ENCODE peak calls at places on chromosomes 11 and 22, in ten cellular contexts. E is Peyer's patch, N is kidney, A is astrocyte of the cerebellum, B is PC-9, H is HFFc6, Z is GM12865, G is GM10248, P is NB4, L is thoracic aorta. Y is an unnamed sample.

GRCh38 chr22:40441761-40442364 is 71.5 kb downstream of the SGSM3 start:
- DNase-seq in G (no peak), B (no peak), N (no peak), A (no peak), P (no peak), Z (no peak), H (no peak), L (no peak), E (no peak), Y (no peak)

GRCh38 chr11:86710936-86711335 is 38.5 kb upstream of the ME3 start:
- DNase-seq in A (no peak), P (no peak), H (no peak), G (no peak), N (no peak), L (no peak), B (peak), Z (no peak), E (no peak), Y (no peak)

GRCh38 chr22:50303848-50304527 is 3.5 kb downstream of the PLXNB2 start:
- DNase-seq in B (peak), N (peak), L (no peak), A (no peak), G (peak), E (peak), P (peak), H (peak), Z (no peak), Y (no peak)

GRCh38 chr11:126459691-126460404 is 104.4 kb downstream of the ST3GAL4 start:
- DNase-seq in E (no peak), Z (no peak), A (no peak), H (no peak), B (no peak), N (no peak), P (no peak), L (no peak), G (no peak), Y (no peak)

GRCh38 chr22:27754247-27754887 is 47.2 kb downstream of the MN1 start:
- DNase-seq in N (no peak), A (peak), E (no peak), H (no peak), Z (no peak), G (no peak), P (no peak), L (no peak), B (no peak), Y (no peak)

GRCh38 chr11:8043756-8044155 is 37.3 kb upstream of the TUB start:
- DNase-seq in G (no peak), A (no peak), Z (no peak), H (no peak), P (no peak), B (no peak), E (no peak), L (no peak), N (no peak), Y (no peak)

GRCh38 chr11:45646275-45646970 is 19.0 kb downstream of the CHST1 start:
- DNase-seq in B (no peak), E (no peak), G (no peak), P (no peak), H (peak), A (no peak), L (no peak), Z (peak), N (no peak), Y (no peak)

GRCh38 chr11:7251836-7252682 is at the start of gene SYT9:
- DNase-seq in A (no peak), L (no peak), G (peak), N (peak), H (no peak), P (no peak), B (no peak), E (peak), Z (peak), Y (no peak)

GRCh38 chr11:79263001-79263400 is 177.8 kb downstream of the TENM4 start:
- DNase-seq in G (no peak), L (no peak), H (no peak), B (no peak), N (no peak), P (no peak), E (no peak), Z (no peak), A (peak), Y (no peak)

GRCh38 chr11:38937709-38938108 is 2339.7 kb upstream of the RAG2 start:
- DNase-seq in H (no peak), B (no peak), A (no peak), Z (no peak), L (no peak), P (no peak), G (no peak), E (no peak), N (no peak), Y (no peak)

GRCh38 chr11:131418214-131418613 is 47.8 kb downstream of the NTM start:
- DNase-seq in L (no peak), A (no peak), P (no peak), N (no peak), G (no peak), Z (no peak), E (no peak), H (no peak), B (no peak), Y (no peak)

GRCh38 chr11:71991494-71991893 is 7.2 kb upstream of the IL18BP start:
- DNase-seq in P (peak), Z (peak), B (no peak), A (no peak), E (no peak), G (peak), L (no peak), H (no peak), N (no peak), Y (no peak)

GRCh38 chr22:44033287-44033686 is 9.2 kb downstream of the PARVB start:
- DNase-seq in B (no peak), H (no peak), G (no peak), E (no peak), Z (no peak), A (no peak), L (no peak), P (no peak), N (no peak), Y (no peak)

GRCh38 chr11:83287631-83288030 is 1.5 kb upstream of the CCDC90B start:
- DNase-seq in L (no peak), N (no peak), G (no peak), A (no peak), E (peak), B (no peak), H (no peak), Z (peak), P (no peak), Y (no peak)

GRCh38 chr22:31449521-31449920 is 40.1 kb downstream of the EIF4ENIF1 start:
- DNase-seq in N (no peak), B (no peak), Z (no peak), H (no peak), E (no peak), A (no peak), P (no peak), G (no peak), L (no peak), Y (no peak)

GRCh38 chr22:42243802-42244060 is 26.7 kb downstream of the TCF20 start:
- DNase-seq in N (no peak), G (no peak), A (no peak), P (no peak), Z (no peak), H (no peak), L (no peak), E (no peak), B (no peak), Y (no peak)

GRCh38 chr11:96219981-96220623 is 122.9 kb downstream of the MAML2 start:
- DNase-seq in Z (no peak), A (no peak), P (peak), N (no peak), G (no peak), H (peak), L (no peak), B (no peak), E (peak), Y (no peak)

GRCh38 chr22:47021371-47022074 is 259.1 kb downstream of the TBC1D22A start:
- DNase-seq in G (no peak), A (no peak), Z (no peak), E (peak), N (peak), B (no peak), L (no peak), H (no peak), P (no peak), Y (no peak)

GRCh38 chr22:28808716-28809355 is 8.5 kb upstream of the XBP1 start:
- DNase-seq in N (peak), G (no peak), P (peak), B (no peak), H (no peak), L (no peak), Z (no peak), E (no peak), A (no peak), Y (no peak)

GRCh38 chr11:84564180-84564866 is 1062.8 kb downstream of the DLG2 start:
- DNase-seq in E (peak), N (no peak), L (no peak), P (peak), B (no peak), Z (peak), G (peak), H (peak), A (peak), Y (no peak)

GRCh38 chr11:6932150-6932549 is 5.9 kb downstream of the ZNF215 start:
- DNase-seq in G (no peak), H (no peak), E (no peak), L (no peak), P (no peak), Z (no peak), B (no peak), A (no peak), N (no peak), Y (no peak)

GRCh38 chr22:27747396-27748256 is 53.9 kb downstream of the MN1 start:
- DNase-seq in G (no peak), E (no peak), P (peak), H (no peak), L (no peak), A (no peak), N (no peak), Z (no peak), B (no peak), Y (no peak)

GRCh38 chr22:30564045-30564765 is 10.3 kb downstream of the GAL3ST1 start:
- DNase-seq in G (no peak), E (no peak), P (no peak), Z (no peak), N (no peak), A (no peak), H (no peak), L (no peak), B (no peak), Y (no peak)

GRCh38 chr11:68904458-68904847 is 762 bp downstream of the IGHMBP2 start:
- DNase-seq in N (no peak), G (no peak), L (no peak), H (no peak), B (no peak), E (no peak), A (no peak), P (peak), Z (no peak), Y (no peak)

GRCh38 chr11:125959511-125959910 is 13.7 kb downstream of the VSIG10L2 start:
- DNase-seq in E (no peak), A (no peak), Z (no peak), G (no peak), P (no peak), B (no peak), L (no peak), N (no peak), H (no peak), Y (no peak)

GRCh38 chr22:48889887-48890692 is 937.6 kb downstream of the BRD1 start:
- DNase-seq in B (no peak), L (no peak), Z (no peak), E (peak), P (no peak), A (no peak), G (no peak), N (peak), H (no peak), Y (no peak)

GRCh38 chr11:35275808-35276170 is 136.8 kb downstream of the CD44 start:
- DNase-seq in G (no peak), L (no peak), P (no peak), B (no peak), Z (no peak), A (peak), E (no peak), H (peak), N (no peak), Y (no peak)

GRCh38 chr22:44024288-44024908 is at the start of gene PARVB:
- DNase-seq in B (no peak), Z (peak), A (no peak), L (no peak), E (peak), H (no peak), G (peak), N (peak), P (peak), Y (no peak)

GRCh38 chr11:23973244-23973643 is 523.6 kb upstream of the LUZP2 start:
- DNase-seq in L (no peak), N (no peak), Z (no peak), B (no peak), P (no peak), H (no peak), E (no peak), A (no peak), G (no peak), Y (no peak)

GRCh38 chr22:38946771-38947170 is 10.6 kb upstream of the APOBEC3A start:
- DNase-seq in Z (no peak), A (no peak), E (peak), G (no peak), P (no peak), L (no peak), N (peak), H (no peak), B (no peak), Y (no peak)

GRCh38 chr11:67273260-67273990 is 7.2 kb downstream of the GRK2 start:
- DNase-seq in N (peak), Z (no peak), B (no peak), P (peak), L (no peak), G (no peak), A (no peak), E (peak), H (no peak), Y (no peak)

GRCh38 chr11:94866231-94866827 is 98.2 kb downstream of the AMOTL1 start:
- DNase-seq in B (no peak), Z (no peak), H (no peak), A (no peak), P (no peak), E (no peak), L (no peak), G (no peak), N (no peak), Y (no peak)

GRCh38 chr11:18309691-18310090 is 12.2 kb downstream of the HPS5 start:
- DNase-seq in B (no peak), G (no peak), L (no peak), Z (no peak), A (no peak), H (no peak), N (no peak), P (no peak), E (no peak), Y (no peak)

GRCh38 chr11:64998141-64998540 is 1.4 kb upstream of the BATF2 start:
- DNase-seq in Z (no peak), H (no peak), A (no peak), P (no peak), B (peak), E (no peak), N (no peak), L (no peak), G (no peak), Y (no peak)

GRCh38 chr11:72828081-72828567 is 13.9 kb downstream of the ATG16L2 start:
- DNase-seq in N (no peak), A (no peak), P (peak), E (peak), L (no peak), G (no peak), H (no peak), Z (no peak), B (no peak), Y (no peak)

GRCh38 chr11:721347-721912 is 15.4 kb downstream of the EPS8L2 start:
- DNase-seq in N (no peak), E (no peak), L (no peak), P (no peak), B (no peak), Z (no peak), H (no peak), G (no peak), A (no peak), Y (no peak)

GRCh38 chr11:721913-722811 is 16.1 kb downstream of the EPS8L2 start:
- DNase-seq in L (no peak), P (peak), A (no peak), B (no peak), Z (peak), E (peak), G (peak), N (no peak), H (no peak), Y (no peak)

GRCh38 chr11:720017-720641 is 14.1 kb downstream of the EPS8L2 start:
- DNase-seq in H (no peak), Z (no peak), G (no peak), B (no peak), E (no peak), P (no peak), L (no peak), N (no peak), A (no peak), Y (no peak)

GRCh38 chr11:719214-720016 is 13.4 kb downstream of the EPS8L2 start:
- DNase-seq in N (no peak), B (no peak), H (no peak), E (no peak), G (peak), A (no peak), P (no peak), Z (no peak), L (no peak), Y (no peak)

GRCh38 chr11:720642-721346 is 14.8 kb downstream of the EPS8L2 start:
- DNase-seq in N (no peak), H (no peak), Z (peak), A (no peak), G (peak), E (peak), P (no peak), L (no peak), B (no peak), Y (no peak)
- TF ChIP-seq CTCF in N (no peak), H (no peak), Z (no peak), A (no peak), G (no peak), E (no peak), P (no peak), L (no peak), B (no peak), Y (no peak)

DNA sequence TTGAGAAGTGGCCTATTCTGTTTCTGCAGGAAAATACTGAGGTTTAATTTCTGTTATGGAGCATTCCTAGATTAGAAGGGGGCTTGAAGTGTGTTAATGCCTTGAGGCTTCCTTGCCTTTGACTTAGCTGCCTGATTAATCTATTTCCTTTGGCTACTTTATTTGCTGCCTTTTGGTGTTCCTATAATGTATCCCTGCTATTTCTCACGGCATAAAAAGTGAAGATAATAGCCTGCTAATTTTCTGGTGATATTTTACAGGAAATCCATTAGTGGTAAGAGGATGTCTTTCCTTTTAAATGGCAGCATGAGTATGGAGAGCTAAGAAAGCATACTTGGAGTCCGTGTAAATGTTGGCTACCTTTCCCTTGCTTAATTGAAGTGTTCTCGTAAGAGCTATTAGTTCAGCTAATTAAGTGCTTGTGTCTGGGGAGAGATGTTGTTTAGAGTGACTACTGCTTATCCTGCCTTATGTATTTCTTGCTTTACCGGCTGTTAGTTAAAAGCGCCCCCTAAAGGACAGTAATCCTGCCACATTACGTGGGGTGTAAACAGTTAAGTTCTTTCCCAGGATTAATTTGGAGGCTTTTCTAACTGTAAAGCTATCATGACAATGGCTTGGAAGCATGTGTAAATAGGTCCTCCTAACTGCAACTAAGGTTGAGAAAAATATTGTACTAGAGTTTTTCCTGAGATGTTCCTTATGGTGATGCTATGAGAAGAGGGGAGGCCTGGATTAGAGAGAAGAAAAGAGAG is 45.6 kb downstream of the ZNF280B start:
- DNase-seq in A (no peak), Z (peak), N (no peak), L (no peak), P (peak), E (no peak), H (no peak), G (no peak), B (no peak), Y (no peak)
- TF ChIP-seq CTCF in A (peak), Z (no peak), N (no peak), L (no peak), P (peak), E (no peak), H (peak), G (peak), B (no peak), Y (no peak)

GRCh38 chr11:122204206-122204605 is 88.2 kb upstream of the BLID start:
- DNase-seq in N (no peak), E (no peak), A (no peak), P (no peak), Z (no peak), B (no peak), L (no peak), G (no peak), H (no peak), Y (no peak)

GRCh38 chr11:122202951-122203456 is 87.0 kb upstream of the BLID start:
- DNase-seq in G (peak), N (peak), H (peak), L (no peak), Z (peak), P (peak), E (peak), B (no peak), A (no peak), Y (peak)

GRCh38 chr11:122201126-122201525 is 85.1 kb upstream of the BLID start:
- DNase-seq in N (no peak), L (no peak), B (no peak), P (no peak), Z (no peak), G (no peak), H (no peak), A (no peak), E (no peak), Y (no peak)

GRCh38 chr11:122205036-122205435 is 89.0 kb upstream of the BLID start:
- DNase-seq in Z (no peak), B (no peak), E (no peak), P (no peak), N (no peak), L (no peak), H (no peak), A (no peak), G (no peak), Y (no peak)

DNA sequence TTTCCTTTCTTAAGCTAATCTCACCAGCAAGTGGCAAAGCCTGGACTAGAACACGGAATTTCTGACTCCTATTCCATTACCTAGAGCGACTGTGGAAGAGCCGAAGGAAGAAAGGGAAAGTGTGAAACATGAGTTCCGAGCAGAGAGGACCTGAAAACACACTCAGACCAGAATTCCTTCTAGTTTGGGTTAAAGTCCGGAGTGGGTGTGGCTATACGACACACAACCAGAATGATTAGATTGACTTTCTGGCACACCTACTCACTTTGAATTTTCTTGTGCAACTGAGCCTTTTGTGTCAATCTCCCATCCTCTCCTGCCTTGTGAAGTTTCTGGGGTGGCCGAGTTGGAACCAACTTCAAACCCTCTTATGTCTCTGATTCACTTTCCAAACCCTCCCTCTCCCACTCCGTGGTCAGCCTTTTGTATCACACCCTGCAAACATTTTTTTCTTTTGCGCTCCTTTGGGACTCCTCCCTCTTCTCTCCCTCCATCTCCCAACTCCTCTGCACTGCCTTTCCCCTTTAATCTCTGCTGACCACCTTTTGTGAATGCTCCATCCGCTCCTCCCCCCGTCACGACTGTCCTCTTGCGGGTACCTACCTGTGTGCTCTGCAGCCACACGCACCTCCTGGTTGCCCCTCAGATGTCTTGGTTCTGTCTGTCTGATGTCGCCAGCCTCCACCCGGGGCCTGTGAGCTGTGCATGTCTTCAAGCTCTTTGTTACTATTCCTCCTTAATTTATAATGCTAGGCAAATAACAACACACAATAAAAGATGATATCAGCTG is 86.3 kb upstream of the BLID start:
- DNase-seq in H (peak), A (peak), Z (no peak), N (no peak), E (no peak), L (no peak), G (no peak), B (no peak), P (no peak), Y (no peak)
- TF ChIP-seq CTCF in H (no peak), A (no peak), Z (no peak), N (no peak), E (no peak), L (no peak), G (no peak), B (no peak), P (no peak), Y (no peak)

GRCh38 chr11:19906126-19906525 is 193.5 kb downstream of the NAV2 start:
- DNase-seq in B (peak), L (no peak), Z (peak), A (no peak), N (no peak), G (no peak), P (no peak), E (no peak), H (no peak), Y (no peak)

GRCh38 chr11:19903620-19904069 is 191.0 kb downstream of the NAV2 start:
- DNase-seq in E (peak), H (peak), B (no peak), L (peak), P (peak), G (peak), Z (peak), A (peak), N (no peak), Y (peak)

GRCh38 chr11:19907008-19907579 is 194.5 kb downstream of the NAV2 start:
- DNase-seq in E (no peak), N (no peak), G (peak), H (no peak), B (peak), P (no peak), Z (peak), A (no peak), L (no peak), Y (no peak)

GRCh38 chr11:19907839-19908238 is 195.2 kb downstream of the NAV2 start:
- DNase-seq in A (no peak), L (no peak), H (no peak), P (no peak), G (no peak), B (no peak), N (no peak), E (no peak), Z (no peak), Y (no peak)

GRCh38 chr11:19905280-19905853 is 192.7 kb downstream of the NAV2 start:
- DNase-seq in E (no peak), L (no peak), A (no peak), B (no peak), N (no peak), H (peak), G (no peak), Z (no peak), P (peak), Y (no peak)
- TF ChIP-seq CTCF in E (peak), L (peak), A (peak), B (peak), N (peak), H (peak), G (peak), Z (peak), P (peak), Y (no peak)

Y was measured in omental fat pad.